ENCODE peak calls at places on chromosomes 7 and 10, in ten cellular contexts. Y, B, L, N, R, D, I, T, F and A are unnamed samples.

GRCh38 chr10:51656467-51656866 is 42.9 kb downstream of the CSTF2T start:
- DNase-seq in Y (no peak), B (no peak), L (no peak), N (no peak), R (no peak), D (no peak), I (no peak), T (no peak), F (no peak), A (no peak)

GRCh38 chr10:33353334-33353733 is 18.9 kb upstream of the NRP1 start:
- DNase-seq in Y (no peak), B (no peak), L (no peak), N (no peak), R (no peak), D (no peak), I (no peak), T (no peak), F (no peak), A (peak)

GRCh38 chr10:44051584-44052385 is 333.1 kb downstream of the CXCL12 start:
- DNase-seq in Y (no peak), B (no peak), L (no peak), N (peak), R (no peak), D (no peak), I (no peak), T (no peak), F (no peak), A (no peak)

GRCh38 chr10:12834721-12835120 is 166.8 kb downstream of the CCDC3 start:
- DNase-seq in Y (no peak), B (no peak), L (no peak), N (no peak), R (no peak), D (no peak), I (no peak), T (no peak), F (no peak), A (no peak)

GRCh38 chr10:99880071-99880835 is 97.8 kb downstream of the ABCC2 start:
- DNase-seq in Y (no peak), B (no peak), L (no peak), N (no peak), R (no peak), D (no peak), I (no peak), T (no peak), F (no peak), A (no peak)

GRCh38 chr10:48526371-48526821 is 78.5 kb downstream of the ARHGAP22 start:
- DNase-seq in Y (no peak), B (no peak), L (no peak), N (no peak), R (no peak), D (no peak), I (no peak), T (no peak), F (no peak), A (peak)

GRCh38 chr10:33137356-33138007 is 179.5 kb upstream of the ITGB1 start:
- DNase-seq in Y (no peak), B (no peak), L (no peak), N (no peak), R (no peak), D (no peak), I (no peak), T (no peak), F (no peak), A (no peak)

GRCh38 chr7:112160771-112161150 is 45.4 kb downstream of the DOCK4 start:
- DNase-seq in Y (no peak), B (no peak), L (no peak), N (no peak), R (no peak), D (no peak), I (no peak), T (no peak), F (no peak), A (peak)

GRCh38 chr7:14805105-14805719 is 97.3 kb downstream of the DGKB start:
- DNase-seq in Y (no peak), B (no peak), L (no peak), N (no peak), R (no peak), D (no peak), I (no peak), T (no peak), F (no peak), A (no peak)

GRCh38 chr10:98855403-98856189 is 380.1 kb downstream of the HPSE2 start:
- DNase-seq in Y (no peak), B (no peak), L (no peak), N (no peak), R (no peak), D (no peak), I (no peak), T (no peak), F (no peak), A (no peak)

GRCh38 chr7:25851332-25852248 is 300.4 kb upstream of the NFE2L3 start:
- DNase-seq in Y (peak), B (peak), L (peak), N (peak), R (peak), D (peak), I (peak), T (peak), F (peak), A (peak)

GRCh38 chr7:102393467-102393866 is 2.7 kb upstream of the PRKRIP1 start:
- DNase-seq in Y (no peak), B (no peak), L (no peak), N (no peak), R (no peak), D (no peak), I (no peak), T (no peak), F (no peak), A (no peak)

GRCh38 chr7:12174931-12175330 is 36.2 kb upstream of the TMEM106B start:
- DNase-seq in Y (no peak), B (no peak), L (no peak), N (no peak), R (no peak), D (no peak), I (no peak), T (no peak), F (no peak), A (no peak)

GRCh38 chr7:78607099-78607498 is 808.5 kb downstream of the PHTF2 start:
- DNase-seq in Y (no peak), B (no peak), L (no peak), N (no peak), R (no peak), D (no peak), I (no peak), T (no peak), F (no peak), A (peak)

GRCh38 chr7:81902536-81902935 is 132.7 kb upstream of the HGF start:
- DNase-seq in Y (no peak), B (no peak), L (no peak), N (no peak), R (no peak), D (no peak), I (no peak), T (no peak), F (no peak), A (no peak)

GRCh38 chr7:35494407-35494806 is 200.5 kb downstream of the HERPUD2 start:
- DNase-seq in Y (no peak), B (no peak), L (no peak), N (no peak), R (no peak), D (no peak), I (no peak), T (no peak), F (no peak), A (no peak)

GRCh38 chr7:39910108-39910869 is 39.8 kb upstream of the CDK13 start:
- DNase-seq in Y (no peak), B (no peak), L (no peak), N (peak), R (no peak), D (no peak), I (peak), T (no peak), F (no peak), A (no peak)

GRCh38 chr7:1127001-1127400 is 33.0 kb downstream of the ZFAND2A start:
- DNase-seq in Y (no peak), B (no peak), L (no peak), N (no peak), R (no peak), D (no peak), I (no peak), T (no peak), F (no peak), A (no peak)